ENCODE peak calls at places on chromosome 6, in five cellular contexts. One of them, this sample, is unnamed.

GRCh38 chr6:74873911-74874310 is 331.9 kb downstream of the COL12A1 start:
- DNase-seq in HCT116: no peak
- DNase-seq in GM23248: no peak
- DNase-seq in GM23338: no peak
- DNase-seq in neural progenitor cell: no peak
- DNase-seq in this sample: no peak

GRCh38 chr6:13667655-13668054 is 44.0 kb downstream of the RANBP9 start:
- DNase-seq in GM23338: no peak
- DNase-seq in GM23248: peak; percentile 12
- DNase-seq in HCT116: no peak
- DNase-seq in neural progenitor cell: no peak
- DNase-seq in this sample: no peak

GRCh38 chr6:38603492-38603891 is 36.2 kb downstream of the BTBD9 start:
- DNase-seq in HCT116: no peak
- DNase-seq in GM23338: no peak
- DNase-seq in GM23248: no peak
- DNase-seq in neural progenitor cell: no peak
- DNase-seq in this sample: no peak

GRCh38 chr6:15905488-15906392 is 223.1 kb upstream of the MYLIP start:
- DNase-seq in GM23248: no peak
- DNase-seq in GM23338: no peak
- DNase-seq in neural progenitor cell: no peak
- DNase-seq in HCT116: no peak
- DNase-seq in this sample: no peak

GRCh38 chr6:13716955-13717295 is 5.3 kb upstream of the RANBP9 start:
- DNase-seq in neural progenitor cell: no peak
- DNase-seq in HCT116: no peak
- DNase-seq in GM23248: no peak
- DNase-seq in GM23338: no peak
- DNase-seq in this sample: no peak

GRCh38 chr6:158398252-158399024 is 86.2 kb downstream of the TULP4 start:
- DNase-seq in neural progenitor cell: no peak
- DNase-seq in GM23338: no peak
- DNase-seq in GM23248: no peak
- DNase-seq in HCT116: no peak
- DNase-seq in this sample: no peak

GRCh38 chr6:170095273-170095976 is 195.5 kb downstream of the DLL1 start:
- DNase-seq in HCT116: no peak
- DNase-seq in GM23248: no peak
- DNase-seq in GM23338: no peak
- DNase-seq in neural progenitor cell: no peak
- DNase-seq in this sample: no peak

GRCh38 chr6:105136433-105137350 is 43.1 kb downstream of the POPDC3 start:
- DNase-seq in GM23248: peak; percentile 81
- DNase-seq in neural progenitor cell: peak; percentile 87
- DNase-seq in GM23338: peak; percentile 81
- DNase-seq in HCT116: no peak
- DNase-seq in this sample: no peak

GRCh38 chr6:14458669-14459266 is 341.2 kb downstream of the CD83 start:
- DNase-seq in GM23248: peak; percentile 89
- DNase-seq in GM23338: no peak
- DNase-seq in HCT116: no peak
- DNase-seq in neural progenitor cell: no peak
- DNase-seq in this sample: no peak

GRCh38 chr6:894274-894673 is 201.3 kb upstream of the EXOC2 start:
- DNase-seq in neural progenitor cell: no peak
- DNase-seq in GM23338: peak; percentile 53
- DNase-seq in HCT116: no peak
- DNase-seq in GM23248: no peak
- DNase-seq in this sample: no peak

GRCh38 chr6:137978252-137978896 is 111.3 kb downstream of the TNFAIP3 start:
- DNase-seq in GM23248: peak; percentile 27
- DNase-seq in neural progenitor cell: no peak
- DNase-seq in GM23338: no peak
- DNase-seq in HCT116: peak; percentile 48
- DNase-seq in this sample: no peak

GRCh38 chr6:169371344-169372144 is 117.9 kb upstream of the THBS2 start:
- DNase-seq in GM23248: peak; percentile 53
- DNase-seq in neural progenitor cell: peak; percentile 57
- DNase-seq in GM23338: peak; percentile 56
- DNase-seq in HCT116: peak; percentile 12
- DNase-seq in this sample: no peak

GRCh38 chr6:140566706-140567330 is 1192.4 kb upstream of the CITED2 start:
- DNase-seq in GM23248: peak; percentile 82
- DNase-seq in HCT116: no peak
- DNase-seq in neural progenitor cell: no peak
- DNase-seq in GM23338: no peak
- DNase-seq in this sample: no peak

GRCh38 chr6:141988954-141989705 is 143.6 kb upstream of the GJE1 start:
- DNase-seq in GM23338: peak; percentile 89
- DNase-seq in neural progenitor cell: peak; percentile 79
- DNase-seq in HCT116: peak; percentile 78
- DNase-seq in GM23248: peak; percentile 89
- DNase-seq in this sample: peak; percentile 46

GRCh38 chr6:169520104-169520503 is 181.7 kb downstream of the WDR27 start:
- DNase-seq in neural progenitor cell: no peak
- DNase-seq in HCT116: no peak
- DNase-seq in GM23338: no peak
- DNase-seq in GM23248: peak; percentile 77
- DNase-seq in this sample: no peak

GRCh38 chr6:94121094-94121493 is 701.7 kb upstream of the EPHA7 start:
- DNase-seq in HCT116: no peak
- DNase-seq in GM23338: no peak
- DNase-seq in GM23248: no peak
- DNase-seq in neural progenitor cell: no peak
- DNase-seq in this sample: no peak

GRCh38 chr6:154852700-154853099 is 119.5 kb downstream of the SCAF8 start:
- DNase-seq in neural progenitor cell: no peak
- DNase-seq in GM23338: no peak
- DNase-seq in HCT116: no peak
- DNase-seq in GM23248: peak; percentile 17
- DNase-seq in this sample: no peak

GRCh38 chr6:133817460-133818047 is 71.4 kb upstream of the TCF21 start:
- DNase-seq in neural progenitor cell: peak; percentile 41
- DNase-seq in GM23338: peak; percentile 84
- DNase-seq in HCT116: peak; percentile 8
- DNase-seq in GM23248: no peak
- DNase-seq in this sample: peak; percentile 50

GRCh38 chr6:53717571-53717970 is 52.0 kb upstream of the KLHL31 start:
- DNase-seq in GM23248: no peak
- DNase-seq in GM23338: no peak
- DNase-seq in HCT116: no peak
- DNase-seq in neural progenitor cell: no peak
- DNase-seq in this sample: no peak

GRCh38 chr6:52560462-52560861 is 16.4 kb downstream of the TRAM2 start:
- DNase-seq in neural progenitor cell: no peak
- DNase-seq in GM23248: peak; percentile 69
- DNase-seq in GM23338: no peak
- DNase-seq in HCT116: no peak
- DNase-seq in this sample: no peak
- H3K4me2 ChIP-seq in neural progenitor cell: no peak overlapping the region
- H3K4me2 ChIP-seq in GM23248: peak overlapping the region; percentile 26
- H3K4me2 ChIP-seq in GM23338: no peak overlapping the region
- H3K4me2 ChIP-seq in HCT116: no peak overlapping the region
- H3K4me2 ChIP-seq in this sample: no peak overlapping the region

DNA sequence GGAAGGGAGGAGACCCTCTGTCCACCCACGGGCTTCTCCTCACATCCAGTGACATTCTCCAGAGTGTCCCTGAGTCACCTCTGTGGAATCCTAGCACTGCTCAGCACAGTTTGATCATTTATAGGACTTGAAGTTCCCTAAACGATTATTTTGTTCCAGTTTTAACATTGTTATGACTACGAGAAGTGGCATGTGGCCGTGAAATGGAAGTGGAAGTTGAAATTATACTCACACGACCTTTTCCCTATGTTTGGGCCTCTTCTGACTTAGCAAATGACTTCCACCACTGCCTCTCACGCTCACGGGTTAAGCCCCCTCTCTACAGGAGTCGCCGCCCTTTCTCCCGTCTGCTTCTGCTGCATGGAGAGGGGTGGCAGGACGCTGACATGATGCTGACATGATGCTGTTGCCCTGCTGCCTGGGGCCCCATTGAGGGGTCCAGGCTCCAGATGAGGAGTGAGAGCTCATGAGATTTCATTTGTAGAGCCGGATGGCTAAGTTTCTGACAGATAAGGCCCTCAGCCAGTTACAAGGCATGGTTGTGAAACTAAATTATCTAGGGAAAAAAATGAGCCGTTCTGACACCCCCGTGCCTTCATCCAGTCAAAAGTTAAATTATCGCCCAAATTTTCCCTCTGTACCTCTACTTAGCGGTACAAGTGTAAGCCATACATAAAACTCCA is 153.6 kb upstream of the UST start:
- DNase-seq in GM23338: no peak
- DNase-seq in neural progenitor cell: no peak
- DNase-seq in GM23248: peak; percentile 74
- DNase-seq in HCT116: no peak
- DNase-seq in this sample: no peak
- H2AFZ ChIP-seq in GM23338: peak overlapping the region; percentile 81
- H2AFZ ChIP-seq in neural progenitor cell: no peak overlapping the region
- H2AFZ ChIP-seq in GM23248: peak overlapping the region; percentile 74
- H2AFZ ChIP-seq in HCT116: no peak overlapping the region
- H2AFZ ChIP-seq in this sample: no peak overlapping the region

DNA sequence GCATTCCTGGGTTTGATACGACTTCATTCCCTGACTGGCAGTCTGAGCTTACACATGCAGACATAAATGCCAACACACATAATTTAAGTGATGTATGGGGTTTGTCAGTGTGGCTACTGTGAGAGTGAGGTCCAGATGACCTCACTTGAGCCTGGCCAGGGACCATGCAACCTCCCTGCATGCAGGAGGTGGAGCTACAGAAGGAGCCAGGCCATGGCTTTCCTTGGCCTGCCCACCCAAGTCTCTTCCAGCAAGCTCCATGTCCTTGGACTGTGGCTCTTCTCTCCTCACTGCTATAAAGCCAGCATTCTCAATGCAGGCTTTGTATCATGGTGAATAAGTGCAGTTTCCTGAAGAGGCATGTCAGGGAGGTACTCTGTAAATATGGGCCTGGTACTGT is 69.4 kb downstream of the MTFR2 start:
- DNase-seq in GM23338: no peak
- DNase-seq in GM23248: no peak
- DNase-seq in neural progenitor cell: no peak
- DNase-seq in HCT116: no peak
- DNase-seq in this sample: no peak
- TF ChIP-seq EZH2phosphoT487 in GM23338: no peak
- TF ChIP-seq EZH2phosphoT487 in GM23248: no peak
- TF ChIP-seq EZH2phosphoT487 in neural progenitor cell: no peak
- TF ChIP-seq EZH2phosphoT487 in HCT116: no peak
- TF ChIP-seq EZH2phosphoT487 in this sample: no peak

DNA sequence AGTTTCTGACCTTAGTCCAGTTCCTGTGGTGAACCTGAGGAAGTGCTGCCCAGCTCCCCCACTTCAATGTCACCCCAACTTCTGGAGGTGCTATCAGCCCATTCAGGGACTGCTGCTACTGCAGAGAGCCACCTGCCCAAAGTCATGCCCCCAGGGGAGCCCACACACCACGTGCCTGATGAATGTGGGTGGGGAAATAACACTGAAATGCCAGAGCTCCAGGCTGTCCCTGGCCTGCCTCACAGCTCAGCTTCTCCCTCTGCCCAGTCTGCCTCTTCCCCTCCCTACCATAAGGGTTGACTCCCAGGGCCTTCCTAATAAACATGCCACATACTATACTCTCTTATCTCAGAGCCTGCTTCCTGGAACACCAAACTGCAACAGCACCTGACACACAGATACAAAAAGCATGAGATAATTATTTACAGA is 276.4 kb upstream of the MOCS1 start:
- DNase-seq in HCT116: no peak
- DNase-seq in GM23248: no peak
- DNase-seq in neural progenitor cell: no peak
- DNase-seq in GM23338: no peak
- DNase-seq in this sample: no peak
- H3K4me2 ChIP-seq in HCT116: no peak overlapping the region
- H3K4me2 ChIP-seq in GM23248: no peak overlapping the region
- H3K4me2 ChIP-seq in neural progenitor cell: no peak overlapping the region
- H3K4me2 ChIP-seq in GM23338: no peak overlapping the region
- H3K4me2 ChIP-seq in this sample: no peak overlapping the region

GRCh38 chr6:157078326-157078725 is 245.0 kb downstream of the TMEM242 start:
- DNase-seq in neural progenitor cell: no peak
- DNase-seq in GM23248: no peak
- DNase-seq in GM23338: no peak
- DNase-seq in HCT116: no peak
- DNase-seq in this sample: no peak

GRCh38 chr6:157076427-157076774 is 246.9 kb downstream of the TMEM242 start:
- DNase-seq in neural progenitor cell: no peak
- DNase-seq in HCT116: no peak
- DNase-seq in GM23338: no peak
- DNase-seq in GM23248: no peak
- DNase-seq in this sample: no peak

GRCh38 chr6:157075549-157076426 is 247.5 kb downstream of the TMEM242 start:
- DNase-seq in HCT116: peak; percentile 3
- DNase-seq in neural progenitor cell: no peak
- DNase-seq in GM23338: no peak
- DNase-seq in GM23248: peak; percentile 64
- DNase-seq in this sample: no peak

GRCh38 chr6:157079277-157079676 is 244.0 kb downstream of the TMEM242 start:
- DNase-seq in GM23338: no peak
- DNase-seq in neural progenitor cell: no peak
- DNase-seq in GM23248: no peak
- DNase-seq in HCT116: no peak
- DNase-seq in this sample: no peak

DNA sequence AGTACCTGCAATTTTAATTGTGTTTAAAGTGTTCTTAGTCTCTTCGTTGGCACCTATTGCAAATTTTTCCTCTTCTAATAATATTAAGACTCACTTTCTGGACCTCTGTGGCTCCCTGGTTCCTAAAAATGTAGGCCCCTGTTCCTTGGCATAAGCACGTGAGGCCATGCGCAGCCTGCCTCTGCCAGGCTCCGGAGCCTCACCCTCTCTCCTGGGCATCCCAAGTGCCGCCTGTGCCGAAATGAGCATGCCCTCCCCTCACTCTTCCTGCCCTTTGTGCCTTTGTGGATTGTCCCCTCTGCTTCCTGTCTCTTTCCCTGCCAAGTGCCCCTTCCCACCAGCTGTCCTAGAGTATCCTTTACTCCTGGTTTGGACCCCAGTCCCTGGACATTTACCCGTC is 246.1 kb downstream of the TMEM242 start:
- DNase-seq in GM23248: no peak
- DNase-seq in HCT116: no peak
- DNase-seq in GM23338: no peak
- DNase-seq in neural progenitor cell: no peak
- DNase-seq in this sample: no peak
- H2AFZ ChIP-seq in GM23248: no peak overlapping the region
- H2AFZ ChIP-seq in HCT116: no peak overlapping the region
- H2AFZ ChIP-seq in GM23338: no peak overlapping the region
- H2AFZ ChIP-seq in neural progenitor cell: no peak overlapping the region
- H2AFZ ChIP-seq in this sample: no peak overlapping the region